ENCODE peak calls at places on chromosomes 2 and 18, in nine cellular contexts. Z is AG04450; X is NAMALWA; H is NCI-H1436; A is H54; R is mesendoderm; U is activated T-helper 1 cell treated with Interleukin-2 at 50 U/mL for 16 hours; W is mesenteric fat pad; M is naive thymus-derived CD4-positive, alpha-beta T cell. O is an unnamed sample.
A peak's percentile ranks its signal among the peaks of the same experiment; 100 is the strongest.

GRCh38 chr18:24727685-24728084 is 267.2 kb downstream of the HRH4 start:
- DNase-seq in R (peak; percentile 39), W (no peak), M (no peak), A (no peak), Z (no peak), H (no peak), X (peak; percentile 13), U (no peak), O (no peak)

GRCh38 chr2:157805519-157805918 is 70.6 kb downstream of the ACVR1 start:
- DNase-seq in M (no peak), W (no peak), X (no peak), R (no peak), U (no peak), H (no peak), A (no peak), Z (no peak), O (no peak)

GRCh38 chr18:74155276-74155675 is 7.0 kb downstream of the TIMM21 start:
- DNase-seq in X (no peak), U (no peak), A (no peak), W (no peak), Z (no peak), M (no peak), H (no peak), R (no peak), O (no peak)

GRCh38 chr18:65990944-65991708 is 240.3 kb downstream of the CDH7 start:
- DNase-seq in R (peak; percentile 32), U (no peak), X (no peak), M (no peak), Z (no peak), W (no peak), A (no peak), H (peak; percentile 31), O (no peak)

GRCh38 chr2:47654790-47655562 is 128.0 kb upstream of the MSH6 start:
- DNase-seq in W (peak; percentile 33), M (no peak), R (peak; percentile 69), U (no peak), X (peak; percentile 95), Z (no peak), A (no peak), H (no peak), O (no peak)

GRCh38 chr2:160993543-160994090 is 166.6 kb upstream of the TANK start:
- DNase-seq in H (no peak), Z (no peak), A (no peak), X (no peak), W (no peak), M (no peak), R (no peak), U (no peak), O (no peak)

GRCh38 chr2:44688442-44689124 is 252.9 kb upstream of the SIX3 start:
- DNase-seq in U (no peak), M (no peak), R (no peak), X (no peak), A (no peak), Z (no peak), W (no peak), H (no peak), O (no peak)

GRCh38 chr2:41912337-41912736 is 135.5 kb upstream of the PKDCC start:
- DNase-seq in X (no peak), R (no peak), M (no peak), Z (no peak), U (no peak), A (no peak), H (no peak), W (no peak), O (no peak)

GRCh38 chr2:7272180-7272579 is 355.0 kb downstream of the RNF144A start:
- DNase-seq in U (no peak), R (no peak), W (no peak), M (no peak), H (no peak), X (no peak), A (no peak), Z (no peak), O (no peak)

GRCh38 chr2:80651435-80651834 is 346.9 kb upstream of the LRRTM1 start:
- DNase-seq in M (no peak), U (no peak), H (no peak), R (no peak), W (no peak), A (no peak), Z (no peak), X (no peak), O (no peak)

GRCh38 chr2:61538920-61539559 is 884 bp upstream of the XPO1 start:
- DNase-seq in U (peak; percentile 9), Z (no peak), R (peak; percentile 69), M (peak; percentile 71), H (peak; percentile 66), A (no peak), X (peak; percentile 62), W (no peak), O (peak; percentile 60)

GRCh38 chr18:72995558-72995957 is 127.8 kb upstream of the NETO1 start:
- DNase-seq in R (no peak), H (no peak), U (no peak), Z (no peak), X (no peak), A (no peak), W (no peak), M (no peak), O (no peak)

GRCh38 chr2:109069430-109070194 is 59.4 kb upstream of the SH3RF3 start:
- DNase-seq in R (peak; percentile 70), Z (no peak), M (no peak), H (no peak), A (no peak), U (no peak), X (no peak), W (no peak), O (no peak)

GRCh38 chr2:213710164-213710563 is 425.9 kb downstream of the SPAG16 start:
- DNase-seq in X (no peak), Z (no peak), U (no peak), M (no peak), W (no peak), A (no peak), H (no peak), R (no peak), O (no peak)

GRCh38 chr18:32472841-32473240 is 2.2 kb upstream of the GAREM1 start:
- DNase-seq in W (no peak), H (no peak), A (no peak), U (no peak), R (no peak), M (no peak), X (no peak), Z (no peak), O (no peak)

GRCh38 chr2:101467306-101467705 is 7.6 kb downstream of the RFX8 start:
- DNase-seq in H (no peak), A (no peak), U (no peak), M (no peak), W (no peak), X (no peak), R (peak; percentile 88), Z (no peak), O (no peak)

GRCh38 chr18:62569081-62569480 is 46.3 kb downstream of the ZCCHC2 start:
- DNase-seq in R (no peak), M (no peak), U (no peak), W (no peak), X (no peak), H (no peak), A (no peak), Z (no peak), O (no peak)

GRCh38 chr2:26246818-26247217 is 2.1 kb downstream of the HADHB start:
- DNase-seq in Z (peak; percentile 18), U (no peak), M (peak; percentile 15), W (no peak), R (no peak), X (no peak), A (no peak), H (no peak), O (peak; percentile 28)

GRCh38 chr2:201932511-201932910 is 101.1 kb upstream of the FZD7 start:
- DNase-seq in X (no peak), U (no peak), R (peak; percentile 85), H (no peak), M (no peak), Z (no peak), W (peak; percentile 30), A (no peak), O (no peak)

GRCh38 chr2:126835811-126836210 is 62.9 kb upstream of the TEX51 start:
- DNase-seq in W (no peak), A (no peak), X (no peak), M (no peak), H (no peak), R (no peak), Z (no peak), U (no peak), O (no peak)

GRCh38 chr18:13235326-13235937 is 16.9 kb downstream of the LDLRAD4 start:
- DNase-seq in W (peak; percentile 35), H (no peak), U (no peak), X (no peak), M (no peak), Z (no peak), A (no peak), R (peak; percentile 47), O (no peak)

GRCh38 chr2:142825861-142826260 is 51.6 kb upstream of the KYNU start:
- DNase-seq in H (no peak), A (no peak), M (no peak), Z (no peak), U (no peak), R (no peak), X (no peak), W (no peak), O (no peak)

GRCh38 chr2:146979746-146980145 is 865.1 kb upstream of the ACVR2A start:
- DNase-seq in A (no peak), U (no peak), M (no peak), R (no peak), X (no peak), W (no peak), Z (no peak), H (no peak), O (no peak)

GRCh38 chr2:143545643-143546275 is 416.5 kb downstream of the ARHGAP15 start:
- DNase-seq in W (no peak), M (no peak), A (no peak), H (no peak), Z (peak; percentile 20), U (no peak), R (no peak), X (no peak), O (no peak)

GRCh38 chr2:44741507-44741906 is 200.0 kb upstream of the SIX3 start:
- DNase-seq in X (no peak), M (no peak), W (no peak), Z (no peak), H (no peak), A (no peak), R (no peak), U (no peak), O (no peak)

GRCh38 chr2:98148968-98149697 is 62.2 kb downstream of the VWA3B start:
- DNase-seq in W (no peak), U (no peak), X (peak; percentile 21), M (peak; percentile 14), Z (peak; percentile 7), A (peak; percentile 30), R (peak; percentile 61), H (no peak), O (peak; percentile 23)

GRCh38 chr2:59390581-59390980 is 1149.5 kb upstream of the FANCL start:
- DNase-seq in X (no peak), R (no peak), A (no peak), Z (no peak), M (no peak), H (peak; percentile 13), W (no peak), U (no peak), O (no peak)

GRCh38 chr2:126634273-126634861 is 21.6 kb upstream of the GYPC start:
- DNase-seq in X (peak; percentile 25), A (no peak), H (no peak), W (no peak), Z (no peak), U (no peak), M (peak; percentile 33), R (peak; percentile 42), O (peak; percentile 27)

GRCh38 chr18:5424903-5425302 is 118.9 kb downstream of the EPB41L3 start:
- DNase-seq in A (no peak), H (peak; percentile 36), X (peak; percentile 61), R (peak; percentile 42), U (no peak), M (peak; percentile 23), Z (no peak), W (no peak), O (peak; percentile 48)

GRCh38 chr18:79950440-79951341 is 762 bp downstream of the SLC66A2 start:
- DNase-seq in R (no peak), W (peak; percentile 90), A (no peak), X (peak; percentile 52), M (peak; percentile 28), U (no peak), H (no peak), Z (no peak), O (peak; percentile 26)

GRCh38 chr2:103788875-103789715 is 1027.3 kb downstream of the TMEM182 start:
- DNase-seq in Z (no peak), X (no peak), W (no peak), A (peak; percentile 1), M (no peak), H (no peak), R (peak; percentile 82), U (no peak), O (no peak)